ENCODE peak calls at places on chromosomes 3 and 15, in ten cellular contexts. Z is activated CD4-positive, alpha-beta T cell treated with anti-CD3 and anti-CD28 coated beads, Interleukin-2, amount 50 U/mL, for 4 hours; X is endothelial cell; H is Kasumi-1; A is stimulated activated naive CD8-positive, alpha-beta T cell treated with anti-CD3 and anti-CD28 coated beads, Interleukin-15, amount 100 ng/mL, for 72 hours; Y is cortex of kidney; M is aorta; Q is progenitor cell of endocrine pancreas; W is activated B cell treated with CpG ODN at 0.5 μM for 24 hours; I is foreskin fibroblast. L is an unnamed sample.

GRCh38 chr3:155553800-155554199 is 191.1 kb downstream of the PLCH1 start:
- DNase-seq in Z (no peak), X (no peak), H (peak; percentile 49), A (peak; percentile 8), Y (no peak), M (no peak), Q (no peak), W (no peak), I (no peak), L (no peak)

GRCh38 chr3:69723389-69723788 is 15.9 kb upstream of the MITF start:
- DNase-seq in Z (no peak), X (no peak), H (no peak), A (no peak), Y (no peak), M (no peak), Q (no peak), W (no peak), I (no peak), L (no peak)

GRCh38 chr15:77031376-77032050 is 36.6 kb downstream of the PSTPIP1 start:
- DNase-seq in Z (no peak), X (peak; percentile 4), H (peak; percentile 77), A (peak; percentile 1), Y (no peak), M (peak; percentile 74), Q (peak; percentile 8), W (peak; percentile 48), I (no peak), L (no peak)

GRCh38 chr15:34013746-34014145 is 25.3 kb downstream of the AVEN start:
- DNase-seq in Z (no peak), X (no peak), H (no peak), A (no peak), Y (no peak), M (no peak), Q (no peak), W (no peak), I (no peak), L (no peak)

GRCh38 chr3:49714728-49715550 is 4.5 kb downstream of the AMIGO3 start:
- DNase-seq in Z (no peak), X (no peak), H (no peak), A (no peak), Y (no peak), M (peak; percentile 74), Q (no peak), W (no peak), I (no peak), L (no peak)

GRCh38 chr3:178982138-178982537 is 89.5 kb downstream of the ZMAT3 start:
- DNase-seq in Z (no peak), X (no peak), H (no peak), A (no peak), Y (no peak), M (no peak), Q (no peak), W (no peak), I (no peak), L (peak; percentile 41)

GRCh38 chr3:195613468-195614069 is 29.8 kb upstream of the APOD start:
- DNase-seq in Z (no peak), X (no peak), H (no peak), A (no peak), Y (no peak), M (no peak), Q (no peak), W (no peak), I (peak; percentile 72), L (no peak)

GRCh38 chr3:176953106-176954080 is 243.9 kb downstream of the TBL1XR1 start:
- DNase-seq in Z (no peak), X (no peak), H (no peak), A (no peak), Y (no peak), M (no peak), Q (no peak), W (no peak), I (no peak), L (peak; percentile 67)

GRCh38 chr15:59501531-59502113 is 63.6 kb downstream of the FAM81A start:
- DNase-seq in Z (no peak), X (peak; percentile 68), H (peak; percentile 23), A (peak; percentile 14), Y (no peak), M (no peak), Q (peak; percentile 23), W (no peak), I (peak; percentile 16), L (peak; percentile 5)

GRCh38 chr3:108420926-108421325 is 89.5 kb downstream of the MYH15 start:
- DNase-seq in Z (no peak), X (no peak), H (no peak), A (no peak), Y (no peak), M (no peak), Q (no peak), W (no peak), I (peak; percentile 75), L (peak; percentile 90)

GRCh38 chr3:52357151-52358080 is 41.3 kb downstream of the DNAH1 start:
- DNase-seq in Z (no peak), X (no peak), H (no peak), A (no peak), Y (no peak), M (peak; percentile 67), Q (no peak), W (no peak), I (no peak), L (no peak)

GRCh38 chr3:15434756-15435155 is 7.4 kb downstream of the EAF1 start:
- DNase-seq in Z (no peak), X (no peak), H (peak; percentile 33), A (no peak), Y (no peak), M (no peak), Q (no peak), W (no peak), I (no peak), L (no peak)

GRCh38 chr3:168395551-168395950 is 299.8 kb upstream of the GOLIM4 start:
- DNase-seq in Z (no peak), X (no peak), H (no peak), A (no peak), Y (no peak), M (no peak), Q (no peak), W (no peak), I (no peak), L (no peak)

GRCh38 chr3:173993299-173993698 is 595.8 kb downstream of the NLGN1 start:
- DNase-seq in Z (no peak), X (no peak), H (peak; percentile 57), A (no peak), Y (no peak), M (no peak), Q (no peak), W (no peak), I (peak; percentile 64), L (peak; percentile 33)

GRCh38 chr3:114770874-114771273 is 376.2 kb downstream of the ZBTB20 start:
- DNase-seq in Z (no peak), X (no peak), H (no peak), A (no peak), Y (no peak), M (no peak), Q (no peak), W (no peak), I (peak; percentile 44), L (no peak)

GRCh38 chr15:79339588-79340314 is 28.8 kb downstream of the TMED3 start:
- DNase-seq in Z (no peak), X (peak; percentile 18), H (peak; percentile 23), A (no peak), Y (no peak), M (no peak), Q (no peak), W (no peak), I (peak; percentile 29), L (no peak)

GRCh38 chr15:30921781-30922371 is 18.2 kb downstream of the FAN1 start:
- DNase-seq in Z (no peak), X (no peak), H (no peak), A (no peak), Y (no peak), M (no peak), Q (no peak), W (no peak), I (no peak), L (peak; percentile 39)

GRCh38 chr3:147945968-147946519 is 536.9 kb downstream of the ZIC1 start:
- DNase-seq in Z (no peak), X (no peak), H (peak; percentile 35), A (no peak), Y (no peak), M (no peak), Q (no peak), W (no peak), I (peak; percentile 94), L (peak; percentile 93)

GRCh38 chr3:164732166-164732565 is 346.1 kb downstream of the SI start:
- DNase-seq in Z (no peak), X (no peak), H (no peak), A (no peak), Y (no peak), M (no peak), Q (no peak), W (no peak), I (no peak), L (no peak)

GRCh38 chr3:8366214-8366613 is 135.4 kb upstream of the LMCD1 start:
- DNase-seq in Z (no peak), X (no peak), H (no peak), A (no peak), Y (no peak), M (no peak), Q (no peak), W (no peak), I (no peak), L (no peak)

GRCh38 chr15:66178531-66178910 is 75.0 kb downstream of the MEGF11 start:
- DNase-seq in Z (no peak), X (no peak), H (no peak), A (no peak), Y (no peak), M (peak; percentile 17), Q (no peak), W (no peak), I (no peak), L (no peak)

GRCh38 chr3:114496874-114497273 is 203.0 kb downstream of the TIGIT start:
- DNase-seq in Z (no peak), X (no peak), H (no peak), A (no peak), Y (no peak), M (no peak), Q (no peak), W (no peak), I (peak; percentile 87), L (no peak)

GRCh38 chr15:41647269-41647668 is 12.9 kb upstream of the MGA start:
- DNase-seq in Z (no peak), X (no peak), H (peak; percentile 11), A (no peak), Y (no peak), M (no peak), Q (no peak), W (no peak), I (no peak), L (no peak)

GRCh38 chr15:65062726-65063125 is 5.1 kb downstream of the RASL12 start:
- DNase-seq in Z (no peak), X (no peak), H (no peak), A (no peak), Y (no peak), M (peak; percentile 21), Q (no peak), W (no peak), I (no peak), L (no peak)

GRCh38 chr3:186042036-186042435 is 66.9 kb downstream of the ETV5 start:
- DNase-seq in Z (no peak), X (no peak), H (no peak), A (no peak), Y (no peak), M (no peak), Q (no peak), W (no peak), I (no peak), L (no peak)

GRCh38 chr3:57917611-57918010 is 90.6 kb upstream of the FLNB start:
- DNase-seq in Z (no peak), X (no peak), H (no peak), A (no peak), Y (no peak), M (no peak), Q (no peak), W (no peak), I (no peak), L (no peak)

GRCh38 chr3:146166450-146167222 is 5.7 kb upstream of the PLOD2 start:
- DNase-seq in Z (no peak), X (no peak), H (no peak), A (no peak), Y (no peak), M (no peak), Q (no peak), W (no peak), I (peak; percentile 84), L (peak; percentile 88)

GRCh38 chr3:183502782-183503181 is 52.7 kb downstream of the KLHL6 start:
- DNase-seq in Z (no peak), X (no peak), H (no peak), A (no peak), Y (no peak), M (no peak), Q (no peak), W (no peak), I (no peak), L (no peak)